ENCODE peak calls at places on chromosomes 2 and 18, in nine cellular contexts. B is upper lobe of right lung; D is stomach; T is cardiac fibroblast; C is pancreas; V is brain microvascular endothelial cell; E is esophagus squamous epithelium; Y is heart right ventricle; K is CD8-positive, alpha-beta T cell. H is an unnamed sample.
A peak's percentile ranks its signal among the peaks of the same experiment; 100 is the strongest.

GRCh38 chr2:179898873-179899272 is 37.5 kb upstream of the ZNF385B start:
- DNase-seq in Y (no peak), C (no peak), B (no peak), V (peak; percentile 39), D (no peak), T (peak; percentile 34), K (no peak), E (no peak), H (no peak)

GRCh38 chr18:59783138-59783537 is 85.9 kb upstream of the CCBE1 start:
- DNase-seq in B (no peak), T (peak; percentile 83), V (peak; percentile 80), C (no peak), D (no peak), E (no peak), Y (no peak), K (no peak), H (no peak)

GRCh38 chr2:240134956-240135520 is 1.1 kb downstream of the COPS9 start:
- DNase-seq in K (no peak), C (peak; percentile 37), T (no peak), Y (no peak), V (no peak), D (no peak), B (peak; percentile 45), E (no peak), H (no peak)

GRCh38 chr2:173898178-173898668 is 67.0 kb downstream of the SP3 start:
- DNase-seq in C (no peak), V (no peak), T (no peak), D (no peak), K (no peak), Y (no peak), E (no peak), B (no peak), H (no peak)

GRCh38 chr2:56133441-56133840 is 50.3 kb upstream of the CCDC85A start:
- DNase-seq in E (no peak), Y (no peak), T (no peak), V (no peak), B (no peak), K (no peak), C (no peak), D (no peak), H (no peak)

GRCh38 chr2:218873359-218874194 is 7.1 kb upstream of the WNT10A start:
- DNase-seq in T (no peak), B (no peak), V (no peak), D (no peak), E (no peak), Y (no peak), C (peak; percentile 67), K (no peak), H (no peak)

GRCh38 chr2:105796131-105796638 is 51.5 kb downstream of the NCK2 start:
- DNase-seq in B (no peak), T (no peak), K (no peak), Y (no peak), C (no peak), D (no peak), V (no peak), E (no peak), H (no peak)

GRCh38 chr2:113129519-113130078 is 2.2 kb downstream of the IL1RN start:
- DNase-seq in V (no peak), T (no peak), Y (no peak), C (no peak), K (no peak), D (no peak), B (no peak), E (no peak), H (no peak)

GRCh38 chr2:241965931-241966412 is 96.4 kb downstream of the RTP5 start:
- DNase-seq in C (no peak), K (peak; percentile 51), E (no peak), B (peak; percentile 61), Y (peak; percentile 25), D (peak; percentile 36), T (peak; percentile 93), V (peak; percentile 98), H (peak; percentile 93)

GRCh38 chr2:72235497-72236413 is 88.1 kb upstream of the CYP26B1 start:
- DNase-seq in Y (no peak), T (no peak), B (no peak), V (no peak), D (no peak), E (no peak), C (no peak), K (no peak), H (no peak)

GRCh38 chr2:24315669-24316068 is 44.7 kb downstream of the ITSN2 start:
- DNase-seq in C (no peak), D (no peak), B (no peak), E (no peak), Y (no peak), V (no peak), T (no peak), K (no peak), H (no peak)

GRCh38 chr2:68045337-68045736 is 17.5 kb downstream of the C1D start:
- DNase-seq in E (no peak), K (no peak), B (no peak), T (no peak), D (no peak), C (no peak), V (no peak), Y (no peak), H (no peak)

GRCh38 chr2:2872309-2872617 is 505.4 kb downstream of the EIPR1 start:
- DNase-seq in B (no peak), T (no peak), D (no peak), V (no peak), C (no peak), Y (no peak), E (no peak), K (no peak), H (no peak)

GRCh38 chr2:69579561-69579960 is 64.0 kb downstream of the AAK1 start:
- DNase-seq in K (no peak), T (no peak), Y (no peak), D (no peak), B (no peak), C (no peak), E (no peak), V (no peak), H (no peak)
- H3K4me3 ChIP-seq in K (no peak overlapping the region), T (no peak overlapping the region), Y (no peak overlapping the region), D (no peak overlapping the region), B (no peak overlapping the region), C (no peak overlapping the region), E (no peak overlapping the region), V (no peak overlapping the region), H (no peak overlapping the region)

GRCh38 chr2:94999431-94999883 is 26.1 kb upstream of the MAL start:
- DNase-seq in K (no peak), Y (no peak), V (no peak), E (no peak), T (no peak), C (no peak), B (peak; percentile 54), D (no peak), H (no peak)

GRCh38 chr2:95001117-95001551 is 24.4 kb upstream of the MAL start:
- DNase-seq in E (no peak), B (peak; percentile 31), Y (no peak), V (no peak), K (no peak), C (no peak), T (no peak), D (no peak), H (no peak)

GRCh38 chr2:94996401-94997100 is 29.0 kb upstream of the MAL start:
- DNase-seq in Y (no peak), D (no peak), K (no peak), C (no peak), E (no peak), T (no peak), V (no peak), B (peak; percentile 47), H (no peak)

GRCh38 chr2:94995516-94995915 is 30.0 kb upstream of the MAL start:
- DNase-seq in Y (no peak), B (no peak), C (no peak), D (no peak), V (no peak), K (no peak), T (no peak), E (no peak), H (no peak)

DNA sequence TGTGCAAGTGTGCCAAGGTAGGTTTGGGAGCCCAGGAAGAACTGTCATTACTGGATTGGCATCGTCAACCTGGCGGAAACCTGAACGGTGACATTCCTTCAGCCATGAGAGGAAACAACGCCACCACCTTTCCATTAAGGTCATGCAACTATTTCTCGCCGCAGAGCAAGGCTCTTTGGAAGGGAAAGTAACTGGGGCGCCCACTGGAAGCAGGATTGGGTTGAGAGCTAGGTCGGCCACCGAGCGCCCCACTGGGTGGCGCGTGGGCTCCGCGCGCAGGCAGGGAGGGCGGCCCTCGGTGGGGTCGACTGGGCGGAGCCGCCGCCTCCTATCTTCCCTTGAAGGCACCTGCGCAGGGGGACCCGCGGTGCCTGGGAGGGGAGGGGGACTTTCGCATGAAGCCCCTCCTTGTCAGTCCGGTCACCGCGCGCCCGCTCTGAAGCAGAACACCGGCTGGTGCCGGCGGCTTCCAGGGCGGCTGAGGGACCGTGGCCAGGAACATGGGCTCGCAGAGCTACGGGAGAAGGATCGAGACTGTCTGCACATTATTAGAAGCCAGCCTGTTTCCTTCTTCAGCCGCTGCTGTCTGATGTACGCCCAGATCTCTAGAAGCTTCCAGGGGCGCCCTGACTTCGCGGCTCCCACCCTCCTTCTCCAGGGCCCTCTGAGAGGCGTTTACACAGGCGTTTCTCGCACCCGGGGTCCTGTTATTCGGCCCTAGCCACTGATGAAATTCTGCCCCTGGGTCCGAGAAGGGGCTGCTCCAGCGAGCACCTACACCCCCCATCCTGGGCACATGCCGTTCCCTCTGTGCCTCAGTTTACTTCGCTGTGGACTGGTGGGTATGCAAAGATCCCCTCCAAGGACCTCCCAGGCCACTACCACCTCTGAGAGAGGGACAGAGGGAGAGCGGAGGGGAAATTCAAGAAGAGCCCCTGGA is 27.3 kb upstream of the MAL start:
- DNase-seq in T (no peak), K (no peak), E (no peak), C (no peak), Y (no peak), D (no peak), B (peak; percentile 61), V (no peak), H (no peak)
- H3K4me3 ChIP-seq in T (no peak overlapping the region), K (no peak overlapping the region), E (peak overlapping the region; percentile 49), C (peak overlapping the region; percentile 20), Y (no peak overlapping the region), D (peak overlapping the region; percentile 28), B (peak overlapping the region; percentile 28), V (no peak overlapping the region), H (no peak overlapping the region)

DNA sequence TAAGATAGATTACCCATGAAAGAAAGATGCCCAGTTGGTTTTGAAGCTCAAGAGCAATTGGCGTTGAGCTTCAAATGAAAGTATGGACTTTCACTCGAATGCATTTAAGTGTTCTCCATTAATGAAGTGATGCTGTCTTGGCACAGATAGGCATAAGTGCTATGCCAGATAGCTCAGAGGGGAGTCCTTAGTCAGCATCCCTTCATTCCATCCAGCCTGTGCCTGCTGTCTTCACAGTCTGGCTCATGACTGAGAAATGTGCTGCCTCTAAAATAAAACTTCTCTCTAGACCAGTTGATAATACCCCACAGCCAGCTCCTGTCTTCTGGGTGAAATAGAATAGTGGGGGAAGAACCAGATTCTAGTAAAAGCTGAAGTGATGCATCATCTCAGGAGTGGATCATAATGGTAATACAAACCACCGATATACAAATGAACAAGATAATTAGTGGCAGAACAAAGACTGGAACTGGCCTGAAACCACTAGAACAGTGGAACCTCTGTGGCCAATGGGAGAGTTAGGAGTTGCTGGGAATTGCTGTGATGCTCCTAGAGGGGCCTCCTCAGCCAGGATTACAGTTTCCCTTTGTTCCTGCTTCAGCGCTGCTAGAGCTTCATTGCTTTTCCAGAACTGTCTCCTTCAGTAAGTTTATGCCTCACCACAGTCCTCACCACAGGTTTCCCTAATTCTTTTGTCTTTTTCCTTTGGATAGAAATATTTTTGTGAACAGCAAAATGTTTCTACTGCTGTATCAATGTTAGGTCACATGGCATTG is 359.3 kb downstream of the KIAA1328 start:
- DNase-seq in C (no peak), T (no peak), D (no peak), V (no peak), B (no peak), K (no peak), E (no peak), Y (no peak), H (peak; percentile 1)
- H3K4me3 ChIP-seq in C (no peak overlapping the region), T (no peak overlapping the region), D (no peak overlapping the region), V (no peak overlapping the region), B (no peak overlapping the region), K (no peak overlapping the region), E (no peak overlapping the region), Y (no peak overlapping the region), H (no peak overlapping the region)

GRCh38 chr18:62518460-62519375 is 4.1 kb upstream of the ZCCHC2 start:
- DNase-seq in T (no peak), E (no peak), D (no peak), V (no peak), K (no peak), Y (no peak), C (no peak), B (no peak), H (no peak)
- H3K4me3 ChIP-seq in T (no peak overlapping the region), E (no peak overlapping the region), D (no peak overlapping the region), V (no peak overlapping the region), K (no peak overlapping the region), Y (no peak overlapping the region), C (no peak overlapping the region), B (no peak overlapping the region), H (no peak overlapping the region)

H was measured in skeletal muscle cell.